ENCODE peak calls at places on chromosomes 16 and 17, in eight cellular contexts. One of them, this sample, is unnamed.

GRCh38 chr17:5044630-5045029 is 9.4 kb upstream of the SLC52A1 start:
- DNase-seq in GM10248: no peak
- DNase-seq in RWPE1: no peak
- DNase-seq in CD8-positive, alpha-beta T cell: no peak
- DNase-seq in neural progenitor cell: no peak
- DNase-seq in AG09309: no peak
- DNase-seq in WTC11: no peak
- DNase-seq in cardiac muscle cell: no peak
- DNase-seq in this sample: no peak

GRCh38 chr17:36149296-36149820 is 27.1 kb downstream of the TBC1D3B start:
- DNase-seq in GM10248: no peak
- DNase-seq in RWPE1: no peak
- DNase-seq in CD8-positive, alpha-beta T cell: no peak
- DNase-seq in neural progenitor cell: no peak
- DNase-seq in AG09309: peak
- DNase-seq in WTC11: no peak
- DNase-seq in cardiac muscle cell: peak
- DNase-seq in this sample: no peak

GRCh38 chr16:24915019-24915418 is 69.3 kb downstream of the SLC5A11 start:
- DNase-seq in GM10248: no peak
- DNase-seq in RWPE1: no peak
- DNase-seq in CD8-positive, alpha-beta T cell: no peak
- DNase-seq in neural progenitor cell: no peak
- DNase-seq in AG09309: no peak
- DNase-seq in WTC11: no peak
- DNase-seq in cardiac muscle cell: no peak
- DNase-seq in this sample: no peak

GRCh38 chr16:1323296-1324239 is 9.9 kb upstream of the BAIAP3 start:
- DNase-seq in GM10248: no peak
- DNase-seq in RWPE1: no peak
- DNase-seq in CD8-positive, alpha-beta T cell: no peak
- DNase-seq in neural progenitor cell: no peak
- DNase-seq in AG09309: no peak
- DNase-seq in WTC11: no peak
- DNase-seq in cardiac muscle cell: no peak
- DNase-seq in this sample: no peak

GRCh38 chr17:8420041-8420934 is 15.4 kb upstream of the NDEL1 start:
- DNase-seq in GM10248: no peak
- DNase-seq in RWPE1: no peak
- DNase-seq in CD8-positive, alpha-beta T cell: no peak
- DNase-seq in neural progenitor cell: no peak
- DNase-seq in AG09309: peak
- DNase-seq in WTC11: no peak
- DNase-seq in cardiac muscle cell: peak
- DNase-seq in this sample: no peak

GRCh38 chr16:81604960-81605383 is 160.4 kb downstream of the CMIP start:
- DNase-seq in GM10248: no peak
- DNase-seq in RWPE1: peak
- DNase-seq in CD8-positive, alpha-beta T cell: no peak
- DNase-seq in neural progenitor cell: no peak
- DNase-seq in AG09309: no peak
- DNase-seq in WTC11: no peak
- DNase-seq in cardiac muscle cell: peak
- DNase-seq in this sample: no peak

GRCh38 chr17:78112508-78113471 is 15.8 kb downstream of the TMC6 start:
- DNase-seq in GM10248: peak
- DNase-seq in RWPE1: peak
- DNase-seq in CD8-positive, alpha-beta T cell: peak
- DNase-seq in neural progenitor cell: peak
- DNase-seq in AG09309: no peak
- DNase-seq in WTC11: peak
- DNase-seq in cardiac muscle cell: peak
- DNase-seq in this sample: peak

GRCh38 chr16:87150359-87151280 is 166.6 kb downstream of the C16orf95 start:
- DNase-seq in GM10248: no peak
- DNase-seq in RWPE1: no peak
- DNase-seq in CD8-positive, alpha-beta T cell: no peak
- DNase-seq in neural progenitor cell: no peak
- DNase-seq in AG09309: no peak
- DNase-seq in WTC11: no peak
- DNase-seq in cardiac muscle cell: no peak
- DNase-seq in this sample: no peak

GRCh38 chr16:54928421-54929089 is 2.1 kb upstream of the IRX5 start:
- DNase-seq in GM10248: peak
- DNase-seq in RWPE1: peak
- DNase-seq in CD8-positive, alpha-beta T cell: no peak
- DNase-seq in neural progenitor cell: peak
- DNase-seq in AG09309: no peak
- DNase-seq in WTC11: no peak
- DNase-seq in cardiac muscle cell: peak
- DNase-seq in this sample: peak

GRCh38 chr16:10352262-10352661 is 33.6 kb upstream of the ATF7IP2 start:
- DNase-seq in GM10248: no peak
- DNase-seq in RWPE1: no peak
- DNase-seq in CD8-positive, alpha-beta T cell: no peak
- DNase-seq in neural progenitor cell: no peak
- DNase-seq in AG09309: no peak
- DNase-seq in WTC11: no peak
- DNase-seq in cardiac muscle cell: no peak
- DNase-seq in this sample: no peak

GRCh38 chr17:56593741-56594527 is 435 bp downstream of the NOG start:
- DNase-seq in GM10248: peak
- DNase-seq in RWPE1: peak
- DNase-seq in CD8-positive, alpha-beta T cell: peak
- DNase-seq in neural progenitor cell: peak
- DNase-seq in AG09309: peak
- DNase-seq in WTC11: peak
- DNase-seq in cardiac muscle cell: peak
- DNase-seq in this sample: peak

GRCh38 chr17:32772453-32773025 is 104.4 kb downstream of the MYO1D start:
- DNase-seq in GM10248: peak
- DNase-seq in RWPE1: no peak
- DNase-seq in CD8-positive, alpha-beta T cell: no peak
- DNase-seq in neural progenitor cell: no peak
- DNase-seq in AG09309: no peak
- DNase-seq in WTC11: no peak
- DNase-seq in cardiac muscle cell: no peak
- DNase-seq in this sample: peak

GRCh38 chr17:32774286-32775084 is 102.4 kb downstream of the MYO1D start:
- DNase-seq in GM10248: no peak
- DNase-seq in RWPE1: no peak
- DNase-seq in CD8-positive, alpha-beta T cell: no peak
- DNase-seq in neural progenitor cell: no peak
- DNase-seq in AG09309: no peak
- DNase-seq in WTC11: no peak
- DNase-seq in cardiac muscle cell: no peak
- DNase-seq in this sample: no peak

GRCh38 chr17:32763855-32764439 is 113.0 kb downstream of the MYO1D start:
- DNase-seq in GM10248: no peak
- DNase-seq in RWPE1: no peak
- DNase-seq in CD8-positive, alpha-beta T cell: no peak
- DNase-seq in neural progenitor cell: no peak
- DNase-seq in AG09309: no peak
- DNase-seq in WTC11: no peak
- DNase-seq in cardiac muscle cell: no peak
- DNase-seq in this sample: no peak

GRCh38 chr17:32771396-32771795 is 105.5 kb downstream of the MYO1D start:
- DNase-seq in GM10248: no peak
- DNase-seq in RWPE1: peak
- DNase-seq in CD8-positive, alpha-beta T cell: no peak
- DNase-seq in neural progenitor cell: no peak
- DNase-seq in AG09309: no peak
- DNase-seq in WTC11: no peak
- DNase-seq in cardiac muscle cell: no peak
- DNase-seq in this sample: no peak

GRCh38 chr17:32769846-32770245 is 107.1 kb downstream of the MYO1D start:
- DNase-seq in GM10248: no peak
- DNase-seq in RWPE1: peak
- DNase-seq in CD8-positive, alpha-beta T cell: no peak
- DNase-seq in neural progenitor cell: peak
- DNase-seq in AG09309: no peak
- DNase-seq in WTC11: no peak
- DNase-seq in cardiac muscle cell: no peak
- DNase-seq in this sample: no peak
- TF ChIP-seq CTCF in GM10248: peak
- TF ChIP-seq CTCF in RWPE1: peak
- TF ChIP-seq CTCF in CD8-positive, alpha-beta T cell: no peak
- TF ChIP-seq CTCF in neural progenitor cell: peak
- TF ChIP-seq CTCF in AG09309: no peak
- TF ChIP-seq CTCF in WTC11: no peak
- TF ChIP-seq CTCF in cardiac muscle cell: no peak
- TF ChIP-seq CTCF in this sample: no peak

GRCh38 chr16:2505695-2506094 is 8.1 kb upstream of the ATP6V0C start:
- DNase-seq in GM10248: no peak
- DNase-seq in RWPE1: no peak
- DNase-seq in CD8-positive, alpha-beta T cell: no peak
- DNase-seq in neural progenitor cell: no peak
- DNase-seq in AG09309: no peak
- DNase-seq in WTC11: no peak
- DNase-seq in cardiac muscle cell: no peak
- DNase-seq in this sample: no peak

GRCh38 chr16:2508722-2509400 is 4.9 kb upstream of the ATP6V0C start:
- DNase-seq in GM10248: no peak
- DNase-seq in RWPE1: no peak
- DNase-seq in CD8-positive, alpha-beta T cell: no peak
- DNase-seq in neural progenitor cell: no peak
- DNase-seq in AG09309: no peak
- DNase-seq in WTC11: no peak
- DNase-seq in cardiac muscle cell: no peak
- DNase-seq in this sample: no peak

GRCh38 chr16:2507679-2508064 is 6.1 kb upstream of the ATP6V0C start:
- DNase-seq in GM10248: no peak
- DNase-seq in RWPE1: no peak
- DNase-seq in CD8-positive, alpha-beta T cell: no peak
- DNase-seq in neural progenitor cell: no peak
- DNase-seq in AG09309: no peak
- DNase-seq in WTC11: no peak
- DNase-seq in cardiac muscle cell: no peak
- DNase-seq in this sample: no peak

GRCh38 chr16:2511128-2511785 is 2.5 kb upstream of the ATP6V0C start:
- DNase-seq in GM10248: no peak
- DNase-seq in RWPE1: no peak
- DNase-seq in CD8-positive, alpha-beta T cell: no peak
- DNase-seq in neural progenitor cell: peak
- DNase-seq in AG09309: no peak
- DNase-seq in WTC11: peak
- DNase-seq in cardiac muscle cell: peak
- DNase-seq in this sample: no peak

DNA sequence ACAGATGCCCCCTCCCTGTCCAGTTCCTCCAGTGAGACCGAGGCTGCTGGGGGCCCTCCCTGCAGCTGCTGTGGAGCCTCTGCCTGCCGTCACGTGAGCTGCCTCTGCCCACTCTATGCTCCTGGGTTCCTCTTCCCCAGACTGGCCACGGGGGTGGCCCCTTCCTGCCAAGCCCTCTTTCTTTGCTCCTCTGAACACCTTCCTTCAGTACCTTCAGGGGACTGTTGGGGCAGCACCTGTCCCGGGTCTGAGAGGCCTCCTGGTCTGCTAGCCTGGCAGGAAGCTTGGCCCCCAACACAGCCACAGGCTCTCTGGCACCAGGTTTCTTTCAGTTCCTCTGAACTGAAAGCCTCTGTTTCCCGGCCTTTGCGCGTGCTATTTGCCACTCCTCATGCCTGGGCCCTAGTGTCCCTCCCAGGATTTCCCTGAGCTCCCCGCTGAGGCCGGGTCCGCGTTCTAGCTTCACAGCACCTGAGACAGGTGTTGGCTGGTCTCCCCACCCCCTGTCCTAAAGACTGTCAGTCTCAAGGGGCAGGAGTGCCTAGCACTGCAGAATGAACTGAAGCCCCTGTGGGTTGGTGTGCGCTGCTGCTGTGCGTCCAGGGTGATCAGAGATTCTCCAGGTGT is 6.6 kb upstream of the ATP6V0C start:
- DNase-seq in GM10248: peak
- DNase-seq in RWPE1: no peak
- DNase-seq in CD8-positive, alpha-beta T cell: no peak
- DNase-seq in neural progenitor cell: no peak
- DNase-seq in AG09309: no peak
- DNase-seq in WTC11: no peak
- DNase-seq in cardiac muscle cell: no peak
- DNase-seq in this sample: peak
- TF ChIP-seq CTCF in GM10248: no peak
- TF ChIP-seq CTCF in RWPE1: no peak
- TF ChIP-seq CTCF in CD8-positive, alpha-beta T cell: no peak
- TF ChIP-seq CTCF in neural progenitor cell: no peak
- TF ChIP-seq CTCF in AG09309: no peak
- TF ChIP-seq CTCF in WTC11: no peak
- TF ChIP-seq CTCF in cardiac muscle cell: no peak
- TF ChIP-seq CTCF in this sample: no peak

DNA sequence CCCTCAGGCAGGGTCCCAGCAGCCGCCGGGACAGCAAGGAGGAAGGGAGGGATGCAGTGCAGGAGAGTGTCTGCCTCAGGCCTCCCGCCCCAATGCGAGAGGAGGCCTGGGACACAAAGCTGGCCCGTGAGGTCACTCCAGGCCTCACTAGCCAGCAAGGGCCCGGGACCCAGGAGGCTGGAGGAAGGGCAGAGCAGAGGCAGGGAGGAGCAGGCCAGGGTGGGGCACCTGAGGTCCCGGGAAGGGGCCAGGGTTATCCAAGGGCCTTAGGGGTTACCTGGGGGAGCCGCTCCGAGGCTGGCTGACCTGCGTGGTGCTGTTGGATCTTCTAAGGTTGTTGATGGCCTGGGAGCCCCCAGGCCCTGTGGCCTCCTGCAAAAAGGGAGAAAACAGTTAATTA is 14.1 kb downstream of the CEP131 start:
- DNase-seq in GM10248: no peak
- DNase-seq in RWPE1: no peak
- DNase-seq in CD8-positive, alpha-beta T cell: no peak
- DNase-seq in neural progenitor cell: no peak
- DNase-seq in AG09309: no peak
- DNase-seq in WTC11: no peak
- DNase-seq in cardiac muscle cell: no peak
- DNase-seq in this sample: no peak
- TF ChIP-seq CTCF in GM10248: no peak
- TF ChIP-seq CTCF in RWPE1: no peak
- TF ChIP-seq CTCF in CD8-positive, alpha-beta T cell: no peak
- TF ChIP-seq CTCF in neural progenitor cell: no peak
- TF ChIP-seq CTCF in AG09309: no peak
- TF ChIP-seq CTCF in WTC11: no peak
- TF ChIP-seq CTCF in cardiac muscle cell: no peak
- TF ChIP-seq CTCF in this sample: no peak

DNA sequence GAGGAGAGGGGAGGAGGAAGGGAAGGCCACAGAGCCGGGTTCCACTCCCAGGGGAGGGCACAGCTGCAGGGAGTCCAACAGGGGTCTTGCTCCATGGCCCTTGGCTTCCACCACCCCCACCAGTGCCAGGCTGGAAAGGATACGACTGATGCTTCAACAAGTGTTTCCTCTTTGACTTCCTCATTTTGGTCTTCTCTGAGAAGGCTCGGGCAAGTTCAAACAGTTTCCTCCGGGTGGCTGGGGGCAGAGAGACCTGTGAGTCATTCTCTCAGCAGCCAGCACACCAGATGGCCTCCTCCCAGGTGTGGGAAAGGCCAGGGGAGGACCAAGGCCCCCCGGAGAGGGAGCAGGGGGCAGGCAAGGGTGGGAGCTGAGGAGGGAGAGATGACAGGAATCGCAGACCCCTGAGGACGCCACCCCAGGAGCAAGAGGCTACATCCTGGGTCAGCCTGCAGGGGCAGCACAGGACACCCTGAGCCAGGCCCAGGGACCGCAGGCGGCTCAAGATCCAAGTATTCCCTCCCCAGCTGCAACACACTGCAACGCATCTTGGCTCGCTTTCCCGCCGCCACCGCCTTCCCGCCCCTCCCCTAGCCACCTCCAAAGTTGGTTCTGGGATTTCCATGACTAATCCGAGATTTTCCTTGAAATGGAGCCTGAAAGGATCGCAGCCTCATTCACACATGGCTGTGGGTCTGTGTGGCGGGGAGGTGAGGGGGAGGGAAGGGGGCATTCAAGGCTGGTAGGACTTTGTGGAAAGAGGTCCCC is 18.3 kb upstream of the MRPS23 start:
- DNase-seq in GM10248: peak
- DNase-seq in RWPE1: peak
- DNase-seq in CD8-positive, alpha-beta T cell: peak
- DNase-seq in neural progenitor cell: peak
- DNase-seq in AG09309: peak
- DNase-seq in WTC11: peak
- DNase-seq in cardiac muscle cell: peak
- DNase-seq in this sample: peak
- TF ChIP-seq CTCF in GM10248: no peak
- TF ChIP-seq CTCF in RWPE1: peak
- TF ChIP-seq CTCF in CD8-positive, alpha-beta T cell: no peak
- TF ChIP-seq CTCF in neural progenitor cell: peak
- TF ChIP-seq CTCF in AG09309: peak
- TF ChIP-seq CTCF in WTC11: peak
- TF ChIP-seq CTCF in cardiac muscle cell: peak
- TF ChIP-seq CTCF in this sample: no peak